ENCODE peak calls at places on chromosomes 16 and 17, in eight cellular contexts. U, D, O, M, I, S, B and T are unnamed samples. For H3K36me3 and H3K9me3, the result is how much of the 10 kb centered on the place peaks cover.

GRCh38 chr16:53224932-53225533 is 170.2 kb downstream of the CHD9 start:
- DNase-seq in U (no peak), D (no peak), O (peak), M (no peak), I (no peak), S (no peak), B (no peak), T (no peak)

GRCh38 chr17:608911-609882 is 105.4 kb downstream of the VPS53 start:
- DNase-seq in U (no peak), D (no peak), O (peak), M (no peak), I (no peak), S (no peak), B (no peak), T (no peak)

GRCh38 chr17:58968662-58969061 is 138.0 kb downstream of the TRIM37 start:
- DNase-seq in U (no peak), D (peak), O (peak), M (no peak), I (no peak), S (no peak), B (no peak), T (no peak)

GRCh38 chr17:78387982-78388941 is 9.8 kb downstream of the PGS1 start:
- DNase-seq in U (no peak), D (peak), O (peak), M (peak), I (no peak), S (peak), B (peak), T (no peak)

GRCh38 chr16:47058295-47059086 is 85.0 kb upstream of the DNAJA2 start:
- DNase-seq in U (peak), D (peak), O (no peak), M (no peak), I (no peak), S (peak), B (no peak), T (no peak)

GRCh38 chr16:49596699-49597291 is 223.2 kb downstream of the C16orf78 start:
- DNase-seq in U (no peak), D (peak), O (no peak), M (no peak), I (peak), S (no peak), B (no peak), T (no peak)

GRCh38 chr16:89045181-89045815 is 48.4 kb upstream of the ACSF3 start:
- DNase-seq in U (peak), D (no peak), O (no peak), M (no peak), I (no peak), S (no peak), B (no peak), T (no peak)

GRCh38 chr17:7883781-7884386 is 4.7 kb upstream of the CHD3 start:
- DNase-seq in U (no peak), D (peak), O (peak), M (no peak), I (no peak), S (no peak), B (peak), T (no peak)

GRCh38 chr16:76639685-76640289 is 362.6 kb downstream of the CNTNAP4 start:
- DNase-seq in U (no peak), D (peak), O (peak), M (no peak), I (no peak), S (no peak), B (peak), T (no peak)

GRCh38 chr16:74570412-74571301 is 36.3 kb downstream of the GLG1 start:
- DNase-seq in U (no peak), D (no peak), O (peak), M (no peak), I (no peak), S (no peak), B (no peak), T (no peak)

GRCh38 chr17:17021194-17021863 is 20.9 kb upstream of the MPRIP start:
- DNase-seq in U (peak), D (peak), O (no peak), M (peak), I (peak), S (no peak), B (no peak), T (peak)

GRCh38 chr16:85571813-85572619 is 41.1 kb upstream of the GSE1 start:
- DNase-seq in U (no peak), D (no peak), O (no peak), M (no peak), I (no peak), S (no peak), B (no peak), T (no peak)

GRCh38 chr17:15490634-15491261 is 23.3 kb upstream of the CDRT4 start:
- DNase-seq in U (peak), D (peak), O (peak), M (peak), I (peak), S (no peak), B (peak), T (no peak)

GRCh38 chr17:80981929-80982425 is 9.7 kb upstream of the CHMP6 start:
- DNase-seq in U (no peak), D (no peak), O (no peak), M (no peak), I (peak), S (no peak), B (no peak), T (no peak)

DNA sequence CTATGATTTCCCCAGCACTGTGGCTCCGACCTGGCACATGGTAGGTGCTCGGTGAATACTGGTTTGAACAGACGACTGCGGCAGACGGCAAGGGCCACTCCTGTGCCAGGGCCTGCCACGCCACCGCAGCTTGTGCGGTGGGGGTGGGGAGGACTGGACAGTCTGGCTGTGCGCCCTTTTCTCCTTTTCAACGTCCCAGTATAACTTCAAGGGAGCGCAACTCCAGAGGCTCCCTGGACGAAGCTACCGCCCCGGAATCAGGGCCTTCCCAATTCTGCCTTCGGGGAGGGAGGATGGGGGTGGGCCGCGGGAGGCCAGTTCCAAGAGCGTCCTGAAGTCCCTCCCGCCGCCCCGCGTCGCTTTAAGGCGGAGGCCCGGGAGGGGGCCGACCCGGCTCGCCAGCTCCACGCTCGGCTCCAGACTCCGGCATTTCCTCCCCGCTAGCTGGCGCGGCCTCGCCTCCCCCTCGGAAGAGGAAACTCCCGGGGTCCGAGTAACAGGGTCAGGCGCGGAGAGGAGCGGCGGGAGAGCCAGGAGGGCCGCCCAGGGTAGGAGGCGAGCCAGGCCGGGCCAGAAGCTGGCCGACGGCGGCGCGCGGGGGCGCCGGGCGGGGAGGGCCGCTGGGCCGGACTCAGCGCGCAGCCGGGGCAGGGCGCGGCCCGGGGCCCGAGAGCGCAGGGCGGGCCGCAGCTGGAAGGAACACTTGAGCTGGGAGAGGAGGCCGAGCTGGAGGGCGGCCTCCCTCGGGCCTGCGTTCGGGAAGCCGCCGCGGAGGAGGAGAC is at the start of gene ITPRIPL2:
- DNase-seq in U (peak), D (peak), O (peak), M (peak), I (peak), S (peak), B (peak), T (peak)
- TF ChIP-seq CTCF in U (no peak), D (no peak), O (no peak), M (peak), I (no peak), S (no peak), B (no peak), T (no peak)

DNA sequence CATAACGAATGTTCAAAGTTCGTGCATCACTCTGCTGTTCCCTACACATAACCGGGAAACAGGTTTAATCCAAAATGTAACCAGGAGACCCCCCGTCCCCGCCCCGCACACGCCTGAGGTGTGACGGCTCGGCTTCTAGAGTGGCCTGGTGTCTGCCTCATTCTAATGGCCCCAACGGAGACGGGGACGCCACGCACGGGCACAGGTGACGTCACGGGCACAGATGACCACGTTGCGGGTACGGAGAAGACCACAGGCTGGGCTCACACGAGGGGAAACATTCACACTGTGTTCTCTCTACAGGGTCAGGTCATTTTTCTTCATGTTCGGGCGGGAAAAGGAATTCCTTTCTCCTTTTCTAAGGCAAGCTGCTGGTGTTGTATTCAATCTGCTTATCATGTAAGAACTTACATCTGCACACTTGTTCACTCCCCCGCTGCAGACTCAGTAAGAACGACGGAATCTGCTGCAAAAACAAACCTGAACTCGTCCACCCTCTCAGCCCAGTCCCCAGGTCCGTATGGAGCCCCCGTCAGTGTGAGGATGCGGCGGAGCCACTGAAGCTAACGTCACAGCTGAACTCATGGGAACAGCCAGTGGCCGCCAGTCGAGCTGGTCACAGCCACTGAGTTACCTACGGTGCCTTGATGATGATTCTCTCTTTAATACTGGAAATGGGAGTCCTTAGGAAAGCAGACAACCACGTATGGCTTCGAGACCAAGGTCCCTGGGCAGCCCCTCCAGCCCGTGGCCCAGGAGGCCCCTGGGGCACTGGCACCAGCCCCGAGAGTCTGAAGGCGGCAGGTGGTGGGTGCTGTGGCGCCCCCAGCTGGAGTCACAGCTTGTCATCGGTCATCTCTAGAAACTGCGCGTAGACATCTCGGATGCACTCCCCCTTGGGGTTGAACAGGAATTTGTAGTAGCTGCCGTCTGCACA is 32.9 kb downstream of the WDR45B start:
- DNase-seq in U (peak), D (no peak), O (no peak), M (no peak), I (no peak), S (no peak), B (no peak), T (no peak)
- H3K36me3 ChIP-seq in U (under half), D (under half), O (half or more), M (half or more), I (under half), S (under half), B (under half), T (under half)

DNA sequence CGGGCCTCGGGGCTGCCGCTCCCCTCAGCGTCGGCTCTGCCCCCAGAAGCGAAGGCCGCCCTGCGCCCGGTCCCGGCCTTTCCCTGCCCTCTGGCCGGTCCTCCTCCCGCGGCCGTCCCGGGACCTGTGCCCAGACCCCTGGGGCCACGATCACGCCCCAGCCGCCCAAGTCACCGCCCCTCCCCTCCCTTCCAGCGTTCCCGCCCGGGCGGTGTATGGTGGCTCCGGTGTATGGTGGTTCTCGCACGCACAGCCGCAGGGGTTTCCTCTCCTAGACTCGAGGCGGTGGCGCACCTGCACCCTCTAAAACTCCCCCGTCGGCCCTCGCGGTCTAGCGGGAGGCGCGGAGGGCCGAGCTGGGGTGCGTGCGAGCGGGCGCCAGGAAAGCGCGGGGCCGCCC is 10.0 kb downstream of the TIGD7 start:
- DNase-seq in U (no peak), D (no peak), O (no peak), M (no peak), I (no peak), S (no peak), B (no peak), T (no peak)
- H3K9me3 ChIP-seq in U (half or more), D (under half), O (half or more), M (half or more), I (half or more), S (under half), B (under half), T (half or more)

GRCh38 chr17:9645858-9646555 is 690 bp downstream of the USP43 start:
- DNase-seq in U (peak), D (peak), O (no peak), M (peak), I (no peak), S (peak), B (no peak), T (peak)
- TF ChIP-seq CTCF in U (peak), D (no peak), O (no peak), M (peak), I (no peak), S (peak), B (no peak), T (no peak)

GRCh38 chr17:61848247-61848646 is 15.1 kb downstream of the BRIP1 start:
- DNase-seq in U (no peak), D (no peak), O (no peak), M (no peak), I (no peak), S (no peak), B (no peak), T (no peak)

GRCh38 chr17:61846976-61847375 is 16.4 kb downstream of the BRIP1 start:
- DNase-seq in U (no peak), D (no peak), O (no peak), M (no peak), I (no peak), S (no peak), B (no peak), T (no peak)

GRCh38 chr17:61847659-61848058 is 15.7 kb downstream of the BRIP1 start:
- DNase-seq in U (no peak), D (no peak), O (no peak), M (no peak), I (no peak), S (no peak), B (no peak), T (no peak)

GRCh38 chr17:61843435-61843834 is 19.9 kb downstream of the BRIP1 start:
- DNase-seq in U (no peak), D (no peak), O (no peak), M (no peak), I (no peak), S (no peak), B (no peak), T (no peak)

GRCh38 chr17:61846088-61846487 is 17.2 kb downstream of the BRIP1 start:
- DNase-seq in U (no peak), D (no peak), O (no peak), M (no peak), I (no peak), S (no peak), B (no peak), T (no peak)
- H3K36me3 ChIP-seq in U (under half), D (under half), O (under half), M (under half), I (under half), S (under half), B (under half), T (under half)